ENCODE peak calls at places on chromosomes 13 and 19, in eight cellular contexts. E, U, D, B, Q, Z, I and L are unnamed samples.

GRCh38 chr19:10751109-10751972 is 33.5 kb downstream of the DNM2 start:
- DNase-seq in E (no peak), U (no peak), D (no peak), B (no peak), Q (peak), Z (no peak), I (no peak), L (no peak)

GRCh38 chr19:32688315-32688714 is 3.3 kb upstream of the NUDT19 start:
- DNase-seq in E (no peak), U (peak), D (peak), B (no peak), Q (no peak), Z (no peak), I (no peak), L (no peak)

GRCh38 chr13:65143920-65144319 is 2086.2 kb downstream of the PCDH9 start:
- DNase-seq in E (no peak), U (no peak), D (no peak), B (no peak), Q (no peak), Z (no peak), I (no peak), L (no peak)

GRCh38 chr13:40221460-40222201 is 444.8 kb downstream of the FOXO1 start:
- DNase-seq in E (no peak), U (no peak), D (no peak), B (no peak), Q (peak), Z (no peak), I (no peak), L (peak)

GRCh38 chr13:55013051-55013450 is 1984.4 kb downstream of the OLFM4 start:
- DNase-seq in E (no peak), U (no peak), D (no peak), B (no peak), Q (no peak), Z (no peak), I (no peak), L (no peak)

GRCh38 chr19:5011476-5012238 is 42.7 kb downstream of the KDM4B start:
- DNase-seq in E (no peak), U (no peak), D (no peak), B (no peak), Q (no peak), Z (no peak), I (no peak), L (no peak)

GRCh38 chr19:46782355-46783019 is 5.9 kb downstream of the SLC1A5 start:
- DNase-seq in E (no peak), U (no peak), D (no peak), B (no peak), Q (no peak), Z (no peak), I (no peak), L (no peak)

GRCh38 chr13:83984793-83985192 is 102.5 kb upstream of the SLITRK1 start:
- DNase-seq in E (no peak), U (no peak), D (no peak), B (no peak), Q (no peak), Z (no peak), I (no peak), L (no peak)

GRCh38 chr19:41682437-41682836 is 5.6 kb downstream of the CEACAM7 start:
- DNase-seq in E (no peak), U (no peak), D (no peak), B (no peak), Q (peak), Z (no peak), I (no peak), L (no peak)

GRCh38 chr19:41302624-41303351 is 7.2 kb upstream of the CCDC97 start:
- DNase-seq in E (no peak), U (no peak), D (no peak), B (no peak), Q (no peak), Z (no peak), I (no peak), L (peak)

GRCh38 chr13:111877906-111878305 is 189.0 kb upstream of the SOX1 start:
- DNase-seq in E (no peak), U (no peak), D (no peak), B (no peak), Q (no peak), Z (no peak), I (no peak), L (no peak)

GRCh38 chr19:34999498-35000337 is at the start of gene GRAMD1A:
- DNase-seq in E (peak), U (peak), D (peak), B (peak), Q (peak), Z (peak), I (peak), L (peak)

GRCh38 chr13:42367836-42368235 is 95.9 kb downstream of the AKAP11 start:
- DNase-seq in E (no peak), U (no peak), D (no peak), B (no peak), Q (no peak), Z (no peak), I (no peak), L (no peak)

GRCh38 chr19:47156861-47157454 is 26.3 kb downstream of the SAE1 start:
- DNase-seq in E (no peak), U (no peak), D (no peak), B (no peak), Q (peak), Z (no peak), I (no peak), L (peak)

GRCh38 chr19:17136617-17137016 is 61.0 kb downstream of the MYO9B start:
- DNase-seq in E (no peak), U (no peak), D (no peak), B (no peak), Q (no peak), Z (no peak), I (no peak), L (no peak)

GRCh38 chr19:17340302-17340870 is 3.0 kb downstream of the GTPBP3 start:
- DNase-seq in E (no peak), U (no peak), D (peak), B (no peak), Q (peak), Z (peak), I (no peak), L (no peak)

GRCh38 chr19:4557186-4557970 is 2.1 kb downstream of the SEMA6B start:
- DNase-seq in E (peak), U (no peak), D (no peak), B (no peak), Q (no peak), Z (no peak), I (no peak), L (no peak)

GRCh38 chr13:62388515-62388914 is 972.9 kb upstream of the PCDH20 start:
- DNase-seq in E (no peak), U (peak), D (no peak), B (no peak), Q (no peak), Z (no peak), I (no peak), L (no peak)

GRCh38 chr19:1945899-1946298 is 4.9 kb downstream of the CSNK1G2 start:
- DNase-seq in E (peak), U (no peak), D (peak), B (no peak), Q (peak), Z (no peak), I (peak), L (no peak)

DNA sequence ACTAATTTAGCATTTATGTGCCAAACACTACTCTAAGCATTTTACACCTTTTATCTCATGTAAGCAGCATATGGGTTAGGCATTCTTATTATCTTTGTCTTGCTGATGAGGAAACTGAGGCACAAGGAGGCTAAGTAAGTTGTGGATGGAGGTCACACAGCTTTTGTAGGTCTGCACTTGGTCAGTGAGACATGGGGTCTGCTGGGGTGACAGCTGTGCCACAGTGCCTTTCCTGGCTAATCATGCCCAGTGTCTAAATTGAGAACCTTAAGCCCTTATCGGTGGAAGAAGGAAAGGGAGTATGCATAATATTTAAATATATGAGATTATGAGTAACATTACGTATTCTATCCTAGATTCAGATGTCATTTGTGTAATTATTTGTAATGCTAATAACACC is 226.2 kb downstream of the GGACT start:
- DNase-seq in E (no peak), U (no peak), D (no peak), B (no peak), Q (no peak), Z (no peak), I (no peak), L (no peak)
- H3K4me3 ChIP-seq in E (no peak), U (no peak), D (no peak), B (no peak), Q (no peak), Z (no peak), I (no peak), L (no peak)

GRCh38 chr19:6312018-6312417 is 21.4 kb downstream of the ACER1 start:
- DNase-seq in E (no peak), U (no peak), D (no peak), B (no peak), Q (peak), Z (no peak), I (no peak), L (no peak)
- H3K4me3 ChIP-seq in E (no peak), U (no peak), D (no peak), B (no peak), Q (no peak), Z (no peak), I (no peak), L (no peak)

DNA sequence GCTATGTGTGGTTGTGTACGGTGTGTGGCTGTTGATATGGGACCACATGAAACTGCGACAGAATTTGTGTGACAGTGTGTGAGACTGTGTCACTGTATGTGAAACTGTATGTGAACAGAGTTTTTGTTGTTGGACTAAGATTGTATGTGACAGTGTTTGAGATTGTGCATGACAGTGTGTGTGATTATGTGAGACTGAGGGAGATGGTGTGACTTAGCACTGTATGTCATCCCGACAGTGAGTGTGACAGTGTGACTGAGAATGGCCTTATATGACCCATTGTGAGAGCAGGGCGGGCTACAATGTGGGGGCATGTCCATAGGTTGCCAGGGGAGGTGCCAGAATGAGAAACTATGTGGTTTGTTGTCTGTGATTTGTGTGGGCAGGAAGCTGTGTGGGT is 930 bp downstream of the ZNF583 start:
- DNase-seq in E (no peak), U (no peak), D (no peak), B (no peak), Q (no peak), Z (no peak), I (no peak), L (peak)
- H3K4me3 ChIP-seq in E (no peak), U (peak), D (peak), B (peak), Q (no peak), Z (no peak), I (no peak), L (peak)

DNA sequence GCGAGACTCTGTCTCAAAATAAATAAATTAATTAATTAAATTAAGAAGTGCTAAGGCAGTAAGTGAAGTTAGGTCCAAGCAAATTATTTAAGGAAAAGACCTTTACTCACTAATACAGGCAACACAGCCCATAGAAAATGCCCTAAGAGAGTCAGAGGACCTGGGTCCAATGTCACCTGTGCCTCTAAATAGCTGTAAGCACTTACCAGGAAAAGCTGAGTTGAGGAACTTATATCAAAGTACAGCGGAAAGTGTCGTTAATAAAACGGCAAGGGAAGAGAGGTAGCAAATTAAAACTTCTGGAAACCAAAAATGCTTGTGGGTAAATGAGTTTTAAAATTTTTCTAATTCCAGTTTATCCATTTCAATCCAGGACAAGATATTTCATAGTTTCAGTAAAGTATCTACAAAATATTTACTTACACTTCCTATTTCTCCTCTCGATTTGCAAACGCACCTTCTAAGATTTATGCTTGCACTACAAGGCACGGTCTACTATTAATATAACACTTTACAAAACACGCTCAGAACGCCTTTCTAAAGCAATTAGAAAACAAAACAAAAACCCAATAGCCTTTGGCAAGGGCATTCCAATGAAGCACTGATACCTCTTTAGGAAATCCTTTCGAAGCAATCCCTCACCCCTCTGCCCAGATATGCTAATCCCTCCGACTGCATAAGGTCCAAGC is 967 bp downstream of the VPS36 start:
- DNase-seq in E (peak), U (no peak), D (no peak), B (no peak), Q (no peak), Z (no peak), I (no peak), L (no peak)
- H3K4me3 ChIP-seq in E (peak), U (peak), D (peak), B (peak), Q (peak), Z (peak), I (peak), L (peak)

GRCh38 chr13:44575035-44575434 is 1.1 kb downstream of the TSC22D1 start:
- DNase-seq in E (no peak), U (no peak), D (no peak), B (no peak), Q (no peak), Z (no peak), I (no peak), L (no peak)

GRCh38 chr13:44573071-44573470 is 3.1 kb downstream of the TSC22D1 start:
- DNase-seq in E (no peak), U (no peak), D (no peak), B (no peak), Q (no peak), Z (no peak), I (no peak), L (no peak)

GRCh38 chr13:44574466-44574855 is 1.7 kb downstream of the TSC22D1 start:
- DNase-seq in E (no peak), U (peak), D (no peak), B (no peak), Q (no peak), Z (no peak), I (no peak), L (no peak)

GRCh38 chr13:44575741-44576395 is at the start of gene TSC22D1:
- DNase-seq in E (peak), U (peak), D (peak), B (no peak), Q (peak), Z (no peak), I (peak), L (no peak)

GRCh38 chr13:44573790-44574465 is 2.2 kb downstream of the TSC22D1 start:
- DNase-seq in E (peak), U (peak), D (no peak), B (no peak), Q (peak), Z (no peak), I (no peak), L (no peak)
- H3K4me3 ChIP-seq in E (no peak), U (peak), D (peak), B (peak), Q (no peak), Z (peak), I (no peak), L (no peak)